ENCODE peak calls at places on chromosomes 5 and 9, in ten cellular contexts. G is MM.1S, K is cardiac muscle cell, L is A549, F is PC-3, M is H1, T is GM23338, C is neural progenitor cell, B is heart left ventricle, N is left ventricle myocardium inferior. H is an unnamed sample.

GRCh38 chr9:71909887-71910601 is 949 bp downstream of the ABHD17B start:
- DNase-seq in G (peak), K (peak), L (peak), F (peak), M (no peak), T (peak), C (peak), B (peak), N (peak), H (peak)

GRCh38 chr9:97480174-97480573 is 21.3 kb upstream of the TMOD1 start:
- DNase-seq in G (no peak), K (no peak), L (no peak), F (no peak), M (no peak), T (no peak), C (no peak), B (no peak), N (no peak), H (no peak)

GRCh38 chr5:87951661-87952060 is 317.0 kb downstream of the TMEM161B start:
- DNase-seq in G (no peak), K (no peak), L (no peak), F (no peak), M (no peak), T (peak), C (no peak), B (no peak), N (no peak), H (no peak)

GRCh38 chr5:147448766-147449165 is 61.1 kb downstream of the DPYSL3 start:
- DNase-seq in G (no peak), K (no peak), L (no peak), F (no peak), M (no peak), T (no peak), C (no peak), B (no peak), N (no peak), H (no peak)

GRCh38 chr5:11734369-11734768 is 169.9 kb downstream of the CTNND2 start:
- DNase-seq in G (no peak), K (no peak), L (no peak), F (peak), M (no peak), T (no peak), C (no peak), B (no peak), N (no peak), H (no peak)

GRCh38 chr5:67494186-67494842 is 297.7 kb upstream of the CD180 start:
- DNase-seq in G (no peak), K (no peak), L (no peak), F (no peak), M (no peak), T (no peak), C (no peak), B (peak), N (no peak), H (no peak)

GRCh38 chr5:151461312-151461711 is 13.9 kb downstream of the SLC36A1 start:
- DNase-seq in G (peak), K (no peak), L (no peak), F (no peak), M (no peak), T (no peak), C (no peak), B (no peak), N (no peak), H (no peak)

GRCh38 chr9:27564685-27565084 is 8.6 kb downstream of the C9orf72 start:
- DNase-seq in G (no peak), K (no peak), L (no peak), F (no peak), M (no peak), T (no peak), C (no peak), B (no peak), N (no peak), H (no peak)

GRCh38 chr5:62127098-62127736 is 178.8 kb upstream of the KIF2A start:
- DNase-seq in G (no peak), K (no peak), L (no peak), F (no peak), M (no peak), T (no peak), C (no peak), B (no peak), N (no peak), H (no peak)

GRCh38 chr9:93303806-93304573 is 120.1 kb downstream of the WNK2 start:
- DNase-seq in G (no peak), K (no peak), L (no peak), F (no peak), M (no peak), T (no peak), C (no peak), B (peak), N (no peak), H (peak)

GRCh38 chr5:157918811-157919742 is 60.1 kb upstream of the CLINT1 start:
- DNase-seq in G (no peak), K (no peak), L (peak), F (no peak), M (no peak), T (no peak), C (no peak), B (no peak), N (no peak), H (no peak)

GRCh38 chr5:66796306-66797292 is 200.4 kb downstream of the MAST4 start:
- DNase-seq in G (no peak), K (peak), L (peak), F (peak), M (no peak), T (peak), C (no peak), B (no peak), N (no peak), H (peak)

GRCh38 chr5:138506370-138507113 is 36.5 kb downstream of the ETF1 start:
- DNase-seq in G (no peak), K (no peak), L (no peak), F (no peak), M (no peak), T (no peak), C (no peak), B (no peak), N (no peak), H (no peak)

GRCh38 chr9:136014147-136014927 is 53.2 kb upstream of the UBAC1 start:
- DNase-seq in G (no peak), K (no peak), L (no peak), F (no peak), M (no peak), T (no peak), C (no peak), B (no peak), N (no peak), H (no peak)

GRCh38 chr5:155402927-155403645 is 389.5 kb downstream of the KIF4B start:
- DNase-seq in G (no peak), K (no peak), L (no peak), F (no peak), M (no peak), T (no peak), C (no peak), B (no peak), N (no peak), H (no peak)

GRCh38 chr5:179608131-179608581 is 15.3 kb downstream of the HNRNPH1 start:
- DNase-seq in G (peak), K (no peak), L (no peak), F (no peak), M (no peak), T (no peak), C (no peak), B (no peak), N (no peak), H (peak)

GRCh38 chr9:116859763-116860162 is 172.7 kb downstream of the TRIM32 start:
- DNase-seq in G (no peak), K (no peak), L (no peak), F (peak), M (no peak), T (no peak), C (no peak), B (no peak), N (no peak), H (no peak)

GRCh38 chr5:32510860-32511259 is 66.3 kb upstream of the ZFR start:
- DNase-seq in G (no peak), K (no peak), L (no peak), F (no peak), M (no peak), T (no peak), C (no peak), B (no peak), N (no peak), H (no peak)

GRCh38 chr5:107474724-107475489 is 195.8 kb downstream of the EFNA5 start:
- DNase-seq in G (no peak), K (no peak), L (peak), F (peak), M (no peak), T (no peak), C (no peak), B (no peak), N (no peak), H (no peak)

GRCh38 chr9:92097997-92098482 is 17.2 kb downstream of the SPTLC1 start:
- DNase-seq in G (no peak), K (peak), L (no peak), F (no peak), M (peak), T (peak), C (no peak), B (peak), N (peak), H (peak)
- H3K27ac ChIP-seq in G (no peak), K (no peak), L (peak), F (no peak), M (no peak), T (peak), C (no peak), B (no peak), N (peak), H (peak)

GRCh38 chr9:129489838-129490582 is 130.9 kb downstream of the C9orf50 start:
- DNase-seq in G (no peak), K (peak), L (peak), F (no peak), M (no peak), T (no peak), C (no peak), B (no peak), N (no peak), H (no peak)

GRCh38 chr9:129487658-129488483 is 133.0 kb downstream of the C9orf50 start:
- DNase-seq in G (no peak), K (peak), L (peak), F (no peak), M (no peak), T (peak), C (peak), B (peak), N (peak), H (peak)

GRCh38 chr9:129486496-129487306 is 134.2 kb downstream of the C9orf50 start:
- DNase-seq in G (no peak), K (peak), L (peak), F (no peak), M (no peak), T (no peak), C (peak), B (peak), N (peak), H (peak)

GRCh38 chr9:129485140-129485758 is 135.7 kb downstream of the C9orf50 start:
- DNase-seq in G (no peak), K (no peak), L (peak), F (no peak), M (no peak), T (no peak), C (no peak), B (no peak), N (no peak), H (no peak)

GRCh38 chr9:129487307-129487657 is 133.6 kb downstream of the C9orf50 start:
- DNase-seq in G (no peak), K (no peak), L (peak), F (no peak), M (no peak), T (no peak), C (no peak), B (no peak), N (no peak), H (no peak)
- H3K27ac ChIP-seq in G (no peak), K (peak), L (peak), F (peak), M (no peak), T (no peak), C (no peak), B (peak), N (peak), H (peak)

DNA sequence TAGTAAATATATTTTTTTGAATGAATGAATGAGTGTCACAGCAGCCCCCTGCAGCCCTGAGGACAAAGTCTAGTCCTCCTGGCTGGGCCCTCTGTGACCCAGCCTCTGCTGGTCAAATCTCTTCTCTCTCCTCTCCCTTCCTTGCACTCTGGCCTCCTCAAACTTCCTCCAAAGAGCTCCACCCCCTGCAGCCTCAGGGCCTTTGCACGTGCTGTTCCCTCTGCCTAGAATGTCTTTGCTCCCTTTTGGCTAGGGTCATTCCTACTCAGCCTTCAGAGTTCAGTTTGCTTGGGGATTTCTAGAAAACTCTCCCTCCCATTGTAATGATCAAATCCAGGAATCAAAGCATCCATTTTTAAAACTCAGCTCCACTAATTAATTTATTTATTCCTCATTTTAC is 13.0 kb downstream of the SH2D3C start:
- DNase-seq in G (no peak), K (no peak), L (no peak), F (no peak), M (no peak), T (no peak), C (no peak), B (no peak), N (no peak), H (no peak)
- H3K27ac ChIP-seq in G (no peak), K (no peak), L (no peak), F (no peak), M (no peak), T (no peak), C (no peak), B (peak), N (peak), H (no peak)

DNA sequence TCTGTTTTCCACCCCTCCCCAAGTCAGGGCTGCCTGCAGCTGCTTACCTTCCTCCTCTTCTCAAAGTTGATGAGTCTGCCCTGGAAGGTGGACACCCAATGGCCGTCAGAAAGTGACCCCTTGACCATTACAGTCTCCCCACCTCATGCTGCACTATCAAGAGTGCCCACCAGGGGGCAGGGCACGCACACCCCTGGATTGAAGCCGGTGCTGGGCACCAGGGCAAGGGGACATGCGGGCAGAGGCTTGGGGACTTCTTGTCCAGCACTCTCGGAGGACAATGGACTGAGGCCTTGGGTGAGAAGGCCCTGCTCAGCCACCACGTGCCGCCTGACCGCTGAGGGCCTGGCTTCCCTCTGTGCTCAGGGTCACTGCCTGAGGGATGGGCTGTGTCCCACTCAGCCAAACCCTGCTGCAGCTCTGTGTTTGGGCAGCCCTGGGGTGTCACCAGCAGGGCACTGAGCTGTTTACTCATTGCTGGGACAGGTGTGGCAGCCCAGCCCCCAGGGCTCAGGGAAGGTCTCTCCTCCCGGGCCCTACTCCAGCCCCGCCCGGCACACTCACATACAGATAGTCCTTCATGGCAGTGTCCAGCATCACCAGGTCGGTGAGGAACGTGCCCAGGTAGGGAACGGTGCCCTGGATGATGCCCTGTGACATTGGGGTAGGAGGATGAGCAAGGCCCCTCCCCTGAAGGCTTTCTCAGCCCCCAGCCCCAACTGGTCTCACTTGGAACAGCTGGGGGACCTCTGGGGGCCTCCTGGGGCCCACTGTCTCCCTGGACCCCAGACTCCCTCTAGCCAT is 17.7 kb downstream of the RALGDS start:
- DNase-seq in G (peak), K (peak), L (peak), F (peak), M (no peak), T (peak), C (peak), B (peak), N (peak), H (peak)
- H3K27ac ChIP-seq in G (no peak), K (no peak), L (peak), F (no peak), M (no peak), T (no peak), C (no peak), B (no peak), N (peak), H (no peak)

GRCh38 chr5:121366515-121366914 is 485.2 kb upstream of the FTMT start:
- DNase-seq in G (no peak), K (no peak), L (peak), F (peak), M (no peak), T (no peak), C (no peak), B (no peak), N (no peak), H (no peak)
- H3K27ac ChIP-seq in G (no peak), K (no peak), L (no peak), F (peak), M (no peak), T (no peak), C (no peak), B (no peak), N (no peak), H (no peak)

GRCh38 chr9:89842267-89842768 is 237.5 kb downstream of the GADD45G start:
- DNase-seq in G (no peak), K (no peak), L (no peak), F (no peak), M (no peak), T (no peak), C (no peak), B (no peak), N (no peak), H (peak)
- H3K27ac ChIP-seq in G (no peak), K (no peak), L (no peak), F (no peak), M (no peak), T (no peak), C (no peak), B (no peak), N (no peak), H (no peak)

GRCh38 chr5:1633605-1634336 is 110.0 kb upstream of the LPCAT1 start:
- DNase-seq in G (peak), K (peak), L (peak), F (peak), M (peak), T (peak), C (peak), B (peak), N (peak), H (peak)
- H3K27ac ChIP-seq in G (peak), K (no peak), L (peak), F (peak), M (no peak), T (no peak), C (no peak), B (peak), N (peak), H (peak)

GRCh38 chr9:10339152-10339551 is 273.6 kb downstream of the PTPRD start:
- DNase-seq in G (no peak), K (no peak), L (no peak), F (no peak), M (no peak), T (peak), C (no peak), B (no peak), N (no peak), H (no peak)

GRCh38 chr9:10341057-10341456 is 271.7 kb downstream of the PTPRD start:
- DNase-seq in G (no peak), K (no peak), L (no peak), F (no peak), M (no peak), T (no peak), C (no peak), B (no peak), N (no peak), H (no peak)
- H3K27ac ChIP-seq in G (no peak), K (no peak), L (no peak), F (no peak), M (no peak), T (no peak), C (no peak), B (no peak), N (no peak), H (no peak)

GRCh38 chr5:4372481-4372880 is 767.6 kb upstream of the ADAMTS16 start:
- DNase-seq in G (no peak), K (no peak), L (no peak), F (no peak), M (no peak), T (no peak), C (no peak), B (no peak), N (no peak), H (no peak)
- H3K27ac ChIP-seq in G (no peak), K (no peak), L (no peak), F (no peak), M (no peak), T (no peak), C (no peak), B (no peak), N (no peak), H (no peak)

DNA sequence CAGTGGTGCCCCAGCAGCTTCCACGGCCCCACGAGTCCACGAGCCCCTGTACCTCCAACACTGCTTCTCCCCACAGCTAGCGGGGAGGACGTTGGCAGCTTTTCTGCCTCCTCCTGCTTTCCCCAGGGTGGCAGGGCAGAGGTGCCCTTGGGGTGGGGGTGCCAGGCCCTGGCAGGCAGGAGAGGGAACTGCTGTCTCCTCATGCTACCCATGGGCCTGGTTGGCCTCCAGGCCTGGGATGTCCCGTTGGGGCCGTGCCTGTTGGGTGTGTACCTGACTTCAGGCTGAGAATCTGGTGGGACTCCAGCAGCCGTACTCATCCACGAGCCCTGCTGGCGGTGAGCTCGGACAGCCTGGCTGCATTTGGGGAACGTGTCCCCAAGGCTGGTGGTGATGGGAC is 27.3 kb downstream of the RXRA start:
- DNase-seq in G (no peak), K (no peak), L (no peak), F (no peak), M (no peak), T (no peak), C (no peak), B (peak), N (peak), H (no peak)
- H3K27ac ChIP-seq in G (no peak), K (no peak), L (no peak), F (no peak), M (no peak), T (no peak), C (no peak), B (no peak), N (peak), H (no peak)